ENCODE peak calls at places on chromosome 19, in eight cellular contexts. J, Y, G, S, C, O, T and M are unnamed samples.

GRCh38 chr19:46404884-46405658 is 8.3 kb downstream of the CCDC8 start:
- DNase-seq in J (no peak), Y (no peak), G (peak), S (peak), C (peak), O (no peak), T (no peak), M (no peak)

GRCh38 chr19:1283207-1283916 is 2.3 kb upstream of the EFNA2 start:
- DNase-seq in J (no peak), Y (no peak), G (no peak), S (no peak), C (no peak), O (no peak), T (no peak), M (no peak)

GRCh38 chr19:18204394-18205179 is 745 bp upstream of the RAB3A start:
- DNase-seq in J (no peak), Y (no peak), G (no peak), S (no peak), C (no peak), O (peak), T (no peak), M (no peak)

GRCh38 chr19:17686592-17687042 is 1.5 kb downstream of the UNC13A start:
- DNase-seq in J (peak), Y (no peak), G (no peak), S (peak), C (peak), O (peak), T (no peak), M (no peak)

GRCh38 chr19:17996826-17997316 is 11.1 kb upstream of the ARRDC2 start:
- DNase-seq in J (peak), Y (peak), G (peak), S (peak), C (peak), O (peak), T (peak), M (peak)

GRCh38 chr19:13841339-13842293 is 35.3 kb upstream of the NANOS3 start:
- DNase-seq in J (no peak), Y (peak), G (peak), S (no peak), C (peak), O (no peak), T (no peak), M (peak)

GRCh38 chr19:41327499-41328156 is 17.7 kb downstream of the CCDC97 start:
- DNase-seq in J (peak), Y (peak), G (peak), S (peak), C (no peak), O (peak), T (peak), M (peak)

GRCh38 chr19:1451916-1452801 is 2.2 kb downstream of the APC2 start:
- DNase-seq in J (no peak), Y (no peak), G (no peak), S (no peak), C (no peak), O (no peak), T (no peak), M (peak)

GRCh38 chr19:6236310-6237291 is 43.2 kb downstream of the MLLT1 start:
- DNase-seq in J (peak), Y (peak), G (peak), S (no peak), C (no peak), O (peak), T (no peak), M (peak)

GRCh38 chr19:616276-616675 is 17.1 kb downstream of the POLRMT start:
- DNase-seq in J (no peak), Y (no peak), G (no peak), S (no peak), C (no peak), O (no peak), T (no peak), M (no peak)

GRCh38 chr19:32041681-32042292 is 303.6 kb upstream of the ZNF507 start:
- DNase-seq in J (peak), Y (peak), G (no peak), S (peak), C (peak), O (peak), T (no peak), M (no peak)

GRCh38 chr19:41309225-41310030 is 544 bp upstream of the CCDC97 start:
- DNase-seq in J (no peak), Y (no peak), G (no peak), S (no peak), C (no peak), O (no peak), T (no peak), M (peak)

GRCh38 chr19:10820173-10820572 is 15.8 kb downstream of the TMED1 start:
- DNase-seq in J (no peak), Y (no peak), G (no peak), S (no peak), C (no peak), O (no peak), T (no peak), M (no peak)

GRCh38 chr19:18450934-18451836 is 13.3 kb upstream of the ISYNA1 start:
- DNase-seq in J (peak), Y (peak), G (peak), S (peak), C (peak), O (peak), T (peak), M (peak)

GRCh38 chr19:6662692-6663091 is 7.3 kb downstream of the TNFSF14 start:
- DNase-seq in J (no peak), Y (no peak), G (no peak), S (no peak), C (no peak), O (no peak), T (no peak), M (no peak)

GRCh38 chr19:38210458-38210987 is 13.5 kb downstream of the DPF1 start:
- DNase-seq in J (peak), Y (no peak), G (no peak), S (peak), C (peak), O (peak), T (no peak), M (no peak)

GRCh38 chr19:406121-406711 is 2.7 kb downstream of the C2CD4C start:
- DNase-seq in J (no peak), Y (no peak), G (no peak), S (no peak), C (no peak), O (no peak), T (no peak), M (peak)

GRCh38 chr19:33284756-33285155 is 17.6 kb downstream of the CEBPA start:
- DNase-seq in J (no peak), Y (no peak), G (no peak), S (no peak), C (no peak), O (no peak), T (no peak), M (peak)

GRCh38 chr19:38644719-38645118 is 2.7 kb upstream of the ACTN4 start:
- DNase-seq in J (no peak), Y (no peak), G (no peak), S (no peak), C (no peak), O (no peak), T (no peak), M (no peak)

GRCh38 chr19:45955905-45956608 is 17.6 kb downstream of the NOVA2 start:
- DNase-seq in J (peak), Y (no peak), G (peak), S (no peak), C (peak), O (peak), T (no peak), M (no peak)

GRCh38 chr19:32287811-32288227 is 57.6 kb upstream of the ZNF507 start:
- DNase-seq in J (peak), Y (peak), G (peak), S (peak), C (peak), O (peak), T (no peak), M (no peak)

GRCh38 chr19:17184381-17184841 is 30.7 kb upstream of the USE1 start:
- DNase-seq in J (no peak), Y (no peak), G (no peak), S (no peak), C (no peak), O (no peak), T (no peak), M (no peak)

GRCh38 chr19:17205237-17206140 is 9.7 kb upstream of the USE1 start:
- DNase-seq in J (peak), Y (peak), G (peak), S (peak), C (peak), O (peak), T (no peak), M (peak)

GRCh38 chr19:13155472-13156284 is 5.5 kb downstream of the IER2 start:
- DNase-seq in J (peak), Y (peak), G (peak), S (peak), C (peak), O (peak), T (peak), M (peak)

GRCh38 chr19:31596751-31597150 is 247.5 kb upstream of the TSHZ3 start:
- DNase-seq in J (no peak), Y (no peak), G (no peak), S (no peak), C (no peak), O (no peak), T (no peak), M (no peak)

GRCh38 chr19:28636706-28637105 is 576.2 kb downstream of the UQCRFS1 start:
- DNase-seq in J (no peak), Y (no peak), G (no peak), S (no peak), C (no peak), O (no peak), T (no peak), M (no peak)

GRCh38 chr19:48461982-48462655 is 6.7 kb downstream of the KCNJ14 start:
- DNase-seq in J (no peak), Y (no peak), G (no peak), S (no peak), C (no peak), O (no peak), T (peak), M (peak)

GRCh38 chr19:10037367-10037766 is 24.1 kb downstream of the RDH8 start:
- DNase-seq in J (no peak), Y (no peak), G (no peak), S (no peak), C (no peak), O (no peak), T (no peak), M (no peak)

GRCh38 chr19:52291781-52292180 is 5.2 kb upstream of the ZNF480 start:
- DNase-seq in J (no peak), Y (no peak), G (no peak), S (no peak), C (no peak), O (no peak), T (no peak), M (no peak)

GRCh38 chr19:33125929-33126388 is 6.0 kb upstream of the WDR88 start:
- DNase-seq in J (no peak), Y (peak), G (no peak), S (peak), C (peak), O (no peak), T (peak), M (no peak)

GRCh38 chr19:11064831-11065303 is 24.4 kb upstream of the LDLR start:
- DNase-seq in J (no peak), Y (no peak), G (no peak), S (peak), C (peak), O (no peak), T (no peak), M (peak)

GRCh38 chr19:33273065-33273736 is 29.1 kb downstream of the CEBPA start:
- DNase-seq in J (no peak), Y (no peak), G (no peak), S (no peak), C (peak), O (no peak), T (no peak), M (peak)

GRCh38 chr19:31943305-31943704 is 402.1 kb upstream of the ZNF507 start:
- DNase-seq in J (no peak), Y (peak), G (no peak), S (no peak), C (no peak), O (no peak), T (no peak), M (no peak)

GRCh38 chr19:7897289-7897688 is 6.4 kb upstream of the MAP2K7 start:
- DNase-seq in J (no peak), Y (no peak), G (peak), S (no peak), C (no peak), O (no peak), T (no peak), M (no peak)
- H3K4me3 ChIP-seq in J (no peak), Y (no peak), G (no peak), S (no peak), C (no peak), O (no peak), T (no peak), M (no peak)

DNA sequence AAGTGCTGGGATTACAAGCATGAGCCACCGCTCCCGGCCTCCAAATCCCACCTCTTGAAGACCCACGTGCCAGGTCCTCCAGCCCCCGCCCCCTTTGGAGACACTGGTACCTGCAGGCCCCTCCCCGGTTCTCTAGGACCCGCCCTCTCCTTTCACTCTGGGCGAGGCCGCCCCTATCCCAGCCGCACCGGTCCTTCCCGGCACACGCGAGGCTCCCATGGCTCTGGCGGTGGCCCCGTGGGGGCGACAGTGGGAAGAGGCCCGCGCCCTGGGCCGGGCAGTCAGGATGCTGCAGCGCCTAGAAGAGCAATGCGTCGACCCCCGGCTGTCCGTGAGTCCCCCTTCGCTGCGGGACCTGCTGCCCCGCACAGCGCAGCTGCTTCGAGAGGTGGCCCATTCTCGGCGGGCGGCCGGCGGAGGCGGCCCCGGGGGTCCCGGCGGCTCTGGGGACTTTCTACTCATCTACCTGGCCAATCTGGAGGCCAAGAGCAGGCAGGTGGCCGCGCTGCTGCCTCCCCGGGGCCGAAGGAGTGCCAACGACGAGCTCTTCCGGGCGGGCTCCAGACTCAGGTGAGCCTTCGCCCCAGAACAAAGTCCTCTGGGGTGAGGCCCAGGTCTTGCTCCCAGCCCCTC is at the start of gene CBLC:
- DNase-seq in J (no peak), Y (peak), G (peak), S (no peak), C (no peak), O (no peak), T (no peak), M (peak)
- TF ChIP-seq CTCF in J (no peak), Y (peak), G (peak), S (no peak), C (no peak), O (no peak), T (no peak), M (no peak)

GRCh38 chr19:58439576-58440554 is at the start of gene ZNF132:
- DNase-seq in J (peak), Y (peak), G (peak), S (peak), C (peak), O (peak), T (peak), M (peak)
- H3K4me3 ChIP-seq in J (peak), Y (peak), G (peak), S (peak), C (peak), O (peak), T (peak), M (peak)

GRCh38 chr19:50479761-50480251 is 3.2 kb upstream of the GARIN5A start:
- DNase-seq in J (no peak), Y (no peak), G (no peak), S (no peak), C (no peak), O (no peak), T (no peak), M (peak)

GRCh38 chr19:50476943-50477264 is 256 bp upstream of the GARIN5A start:
- DNase-seq in J (no peak), Y (no peak), G (no peak), S (no peak), C (no peak), O (no peak), T (no peak), M (no peak)

GRCh38 chr19:50477751-50478515 is 1.3 kb upstream of the GARIN5A start:
- DNase-seq in J (no peak), Y (no peak), G (no peak), S (no peak), C (no peak), O (no peak), T (no peak), M (no peak)

GRCh38 chr19:50480281-50481111 is 3.8 kb upstream of the GARIN5A start:
- DNase-seq in J (no peak), Y (no peak), G (no peak), S (no peak), C (no peak), O (no peak), T (no peak), M (no peak)

DNA sequence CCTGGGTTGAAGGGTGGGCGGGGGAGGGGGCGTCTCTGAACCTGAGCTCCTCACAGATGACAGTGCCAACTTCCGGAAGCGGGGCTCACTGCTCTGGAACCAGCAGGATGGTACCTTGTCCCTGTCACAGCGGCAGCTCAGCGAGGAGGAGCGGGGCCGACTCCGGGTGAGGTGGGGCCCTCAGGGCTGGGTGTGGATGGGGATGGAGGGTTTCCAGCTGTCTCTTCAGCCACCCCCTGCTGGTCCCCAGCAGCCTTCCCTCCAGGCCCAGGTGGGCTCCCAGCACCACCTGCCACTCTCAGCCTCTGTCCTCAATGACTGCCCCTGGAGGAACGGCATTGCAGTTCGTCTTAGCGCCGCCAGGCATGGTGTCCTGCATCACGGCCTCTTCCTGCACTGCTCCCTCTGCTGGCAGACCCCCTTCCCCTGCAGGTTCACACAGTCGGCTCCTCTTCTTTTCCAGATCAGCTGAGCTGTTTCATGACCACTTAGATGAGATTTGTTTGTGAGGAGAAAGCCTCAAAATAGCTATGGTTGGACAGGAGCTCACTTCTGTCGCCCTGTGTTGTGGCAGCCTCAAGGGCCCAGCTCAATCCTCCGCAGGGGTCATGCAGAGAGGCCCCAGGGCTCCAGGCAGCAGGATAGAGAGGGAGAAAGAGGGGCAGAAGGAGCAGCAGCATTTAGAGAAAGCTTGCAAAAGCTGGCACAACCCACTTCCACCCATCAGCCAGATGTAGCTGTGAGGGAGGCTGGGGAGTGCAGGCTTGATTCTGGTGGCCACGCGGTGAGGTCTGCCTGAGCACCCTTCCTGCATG is 2.5 kb upstream of the GARIN5A start:
- DNase-seq in J (no peak), Y (no peak), G (no peak), S (peak), C (peak), O (no peak), T (no peak), M (peak)
- TF ChIP-seq CTCF in J (peak), Y (no peak), G (peak), S (peak), C (peak), O (no peak), T (peak), M (no peak)

DNA sequence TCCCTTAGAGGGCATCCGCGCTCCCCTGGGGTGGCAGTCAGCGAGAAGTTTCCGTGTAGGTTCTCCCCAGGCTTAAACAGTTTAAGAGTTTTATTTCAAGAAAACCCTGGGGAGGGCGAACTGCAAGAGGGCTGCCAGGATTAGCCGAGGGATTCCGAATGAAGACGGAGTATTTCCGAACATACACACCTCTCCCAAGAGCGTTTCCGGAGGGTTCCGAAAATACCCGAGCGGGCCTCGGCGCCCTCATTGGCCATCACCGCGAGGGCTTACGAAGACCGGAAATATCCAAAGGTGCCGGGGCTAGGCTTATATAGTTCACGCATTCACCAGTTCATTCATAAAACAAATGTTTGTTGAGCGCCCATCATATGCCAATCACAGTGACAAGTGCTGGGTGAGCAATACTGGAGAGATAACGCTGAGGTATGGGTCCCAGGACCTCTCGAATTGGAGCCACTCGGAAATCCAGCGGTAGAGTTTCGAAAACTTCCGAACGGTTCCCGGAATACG is 440 bp upstream of the RPL28 start:
- DNase-seq in J (peak), Y (peak), G (peak), S (peak), C (peak), O (peak), T (peak), M (peak)
- H3K4me3 ChIP-seq in J (peak), Y (peak), G (peak), S (peak), C (peak), O (peak), T (peak), M (peak)

DNA sequence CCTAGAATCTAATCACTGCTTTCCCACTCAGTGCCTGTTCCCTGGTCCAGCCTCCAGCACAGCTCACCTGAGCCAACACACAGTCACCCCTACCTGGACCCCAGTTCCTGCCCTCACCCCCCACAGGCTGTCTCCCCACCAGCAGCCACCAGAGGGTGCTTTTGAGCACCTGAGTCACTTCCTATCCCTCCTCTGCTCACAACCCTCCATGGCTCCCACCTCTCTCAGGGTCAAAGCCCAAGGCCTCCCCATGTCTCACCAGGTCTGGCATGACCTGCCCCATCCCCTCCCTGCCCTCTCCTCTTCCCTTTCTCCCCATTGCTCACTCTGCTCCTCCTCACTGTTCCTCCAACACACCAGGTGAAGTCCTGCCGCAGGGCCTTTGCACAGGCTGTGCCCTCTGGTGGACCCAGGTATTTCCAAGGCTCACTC is 7.1 kb upstream of the DPP9 start:
- DNase-seq in J (no peak), Y (no peak), G (no peak), S (no peak), C (peak), O (peak), T (no peak), M (no peak)
- TF ChIP-seq CTCF in J (peak), Y (peak), G (peak), S (peak), C (peak), O (no peak), T (peak), M (peak)